ENCODE peak calls at places on chromosome 17, in eight cellular contexts. A, Y, E, W, Q, T, S and U are unnamed samples.

GRCh38 chr17:67055811-67056745 is 11.7 kb downstream of the CACNG1 start:
- DNase-seq in A (no peak), E (no peak), W (no peak), Q (no peak), T (no peak), Y (no peak), S (peak), U (no peak)

GRCh38 chr17:78041401-78042179 is 83.1 kb downstream of the TNRC6C start:
- DNase-seq in S (no peak), Y (no peak), A (no peak), W (no peak), T (no peak), Q (no peak), E (no peak), U (no peak)

GRCh38 chr17:77119668-77120301 is 21.0 kb upstream of the SEC14L1 start:
- DNase-seq in S (no peak), A (no peak), W (no peak), Y (no peak), T (no peak), Q (no peak), E (no peak), U (no peak)

GRCh38 chr17:15930426-15930825 is 14.5 kb upstream of the ADORA2B start:
- DNase-seq in Y (no peak), Q (no peak), A (no peak), S (no peak), E (no peak), W (no peak), T (no peak), U (no peak)

GRCh38 chr17:69609495-69610315 is 195.2 kb downstream of the MAP2K6 start:
- DNase-seq in S (no peak), E (no peak), Q (no peak), Y (no peak), A (no peak), W (peak), T (no peak), U (peak)

GRCh38 chr17:76659928-76660614 is 16.5 kb upstream of the ST6GALNAC1 start:
- DNase-seq in Y (no peak), E (no peak), T (no peak), A (no peak), W (peak), S (no peak), Q (no peak), U (no peak)

GRCh38 chr17:67425571-67426160 is 48.6 kb downstream of the PITPNC1 start:
- DNase-seq in W (no peak), Q (no peak), S (peak), Y (no peak), E (no peak), A (no peak), T (no peak), U (no peak)

GRCh38 chr17:31061678-31062077 is 33.1 kb upstream of the NF1 start:
- DNase-seq in T (no peak), E (no peak), Q (no peak), S (no peak), A (no peak), Y (no peak), W (no peak), U (peak)

GRCh38 chr17:20206068-20206467 is 196.9 kb downstream of the SPECC1 start:
- DNase-seq in Q (no peak), W (no peak), Y (no peak), S (no peak), A (peak), E (no peak), T (no peak), U (no peak)

GRCh38 chr17:27540300-27541105 is 84.3 kb downstream of the KSR1 start:
- DNase-seq in S (peak), Q (no peak), Y (no peak), A (peak), W (no peak), T (peak), E (no peak), U (no peak)

GRCh38 chr17:2815781-2816185 is 19.5 kb downstream of the RAP1GAP2 start:
- DNase-seq in Y (no peak), S (no peak), A (no peak), Q (no peak), E (no peak), T (no peak), W (no peak), U (peak)

GRCh38 chr17:41009301-41009760 is 403 bp upstream of the KRTAP3-1 start:
- DNase-seq in S (no peak), E (no peak), A (no peak), Y (no peak), Q (no peak), T (no peak), W (no peak), U (peak)

GRCh38 chr17:57739402-57740224 is 5.5 kb downstream of the CCDC182 start:
- DNase-seq in W (no peak), T (no peak), S (no peak), Y (no peak), A (peak), E (no peak), Q (no peak), U (peak)

GRCh38 chr17:65100316-65101140 is 36.6 kb upstream of the RGS9 start:
- DNase-seq in Q (peak), Y (peak), W (peak), E (peak), S (peak), T (peak), A (peak), U (peak)

GRCh38 chr17:76359375-76359774 is 5.7 kb upstream of the PRPSAP1 start:
- DNase-seq in Q (no peak), A (no peak), W (no peak), E (no peak), Y (no peak), T (no peak), S (no peak), U (no peak)

GRCh38 chr17:71919181-71919580 is 201.6 kb upstream of the SOX9 start:
- DNase-seq in T (no peak), S (no peak), Q (no peak), Y (no peak), W (no peak), A (no peak), E (no peak), U (no peak)

GRCh38 chr17:2416010-2416734 is 15.3 kb upstream of the MNT start:
- DNase-seq in S (peak), E (peak), T (peak), W (peak), Y (peak), Q (peak), A (peak), U (peak)

GRCh38 chr17:78609198-78609597 is 32.0 kb upstream of the DNAH17 start:
- DNase-seq in E (no peak), Y (no peak), W (no peak), S (no peak), T (no peak), A (no peak), Q (no peak), U (no peak)